ENCODE peak calls at places on chromosomes 6 and 20, in eight cellular contexts. Q is prostate gland, I is IMR-90, Z is ovary, P is heart left ventricle, J is K562, L is esophagus squamous epithelium, T is body of pancreas. C is an unnamed sample.

GRCh38 chr6:5583528-5583927 is 322.2 kb downstream of the FARS2 start:
- DNase-seq in Z (no peak), T (no peak), P (no peak), J (no peak), I (no peak), L (no peak), Q (no peak), C (no peak)

GRCh38 chr20:10639762-10640556 is 33.8 kb downstream of the JAG1 start:
- DNase-seq in I (no peak), Z (no peak), P (no peak), Q (no peak), L (no peak), J (no peak), T (no peak), C (no peak)

GRCh38 chr6:151805286-151805840 is 2.1 kb upstream of the ESR1 start:
- DNase-seq in Q (no peak), Z (peak; percentile 43), T (peak; percentile 6), I (no peak), P (peak; percentile 13), J (no peak), L (no peak), C (no peak)

GRCh38 chr6:134029495-134030455 is 22.6 kb downstream of the SLC2A12 start:
- DNase-seq in I (peak; percentile 78), P (no peak), T (no peak), L (no peak), J (peak; percentile 80), Z (no peak), Q (peak; percentile 28), C (no peak)

GRCh38 chr20:13119583-13119982 is 101.5 kb upstream of the ISM1 start:
- DNase-seq in Q (peak; percentile 49), T (peak; percentile 46), L (no peak), J (peak; percentile 44), P (peak; percentile 17), Z (no peak), I (peak; percentile 57), C (no peak)

GRCh38 chr6:45432944-45433343 is 55.2 kb upstream of the SUPT3H start:
- DNase-seq in P (no peak), T (no peak), J (no peak), I (peak; percentile 80), L (no peak), Q (no peak), Z (no peak), C (no peak)

GRCh38 chr6:99590728-99591672 is 15.6 kb upstream of the PRDM13 start:
- DNase-seq in Q (no peak), P (no peak), Z (no peak), L (no peak), J (no peak), T (no peak), I (no peak), C (peak; percentile 81)

GRCh38 chr6:157891544-157892362 is 68.7 kb downstream of the SNX9 start:
- DNase-seq in I (no peak), L (no peak), T (no peak), Q (no peak), J (peak; percentile 57), P (no peak), Z (no peak), C (no peak)

GRCh38 chr6:104714796-104715195 is 144.9 kb downstream of the HACE1 start:
- DNase-seq in P (no peak), L (no peak), Q (no peak), I (no peak), J (no peak), T (no peak), Z (no peak), C (no peak)

GRCh38 chr20:34129518-34130162 is 17.6 kb upstream of the EIF2S2 start:
- DNase-seq in Z (peak; percentile 54), T (peak; percentile 80), Q (peak; percentile 72), I (peak; percentile 73), L (no peak), P (peak; percentile 52), J (peak; percentile 84), C (peak; percentile 61)

GRCh38 chr6:128519931-128520435 is 416 bp downstream of the PTPRK start:
- DNase-seq in I (no peak), J (no peak), T (peak; percentile 64), Q (peak; percentile 46), Z (peak; percentile 67), P (no peak), L (no peak), C (peak; percentile 92)

GRCh38 chr6:52909131-52909530 is 367 bp downstream of the GSTA3 start:
- DNase-seq in L (no peak), Q (no peak), T (no peak), P (no peak), I (no peak), Z (no peak), J (no peak), C (no peak)

GRCh38 chr6:166736606-166737005 is 109.6 kb upstream of the RPS6KA2 start:
- DNase-seq in T (no peak), J (no peak), Q (no peak), P (no peak), L (no peak), Z (no peak), I (peak; percentile 59), C (peak; percentile 31)

GRCh38 chr20:56513096-56513806 is 11.3 kb upstream of the FAM209A start:
- DNase-seq in T (no peak), I (peak; percentile 7), P (no peak), Q (no peak), Z (no peak), J (no peak), L (no peak), C (no peak)

GRCh38 chr6:3997144-3997770 is 81.7 kb downstream of the FAM217A start:
- DNase-seq in Z (no peak), I (peak; percentile 82), L (no peak), P (no peak), T (no peak), Q (no peak), J (no peak), C (no peak)

GRCh38 chr6:1950631-1951030 is 294.8 kb downstream of the GMDS start:
- DNase-seq in P (no peak), I (no peak), T (no peak), L (no peak), Q (no peak), J (no peak), Z (no peak), C (no peak)

GRCh38 chr6:111589366-111589765 is 16.3 kb downstream of the TRAF3IP2 start:
- DNase-seq in Z (no peak), J (no peak), L (no peak), P (no peak), I (peak; percentile 83), T (no peak), Q (no peak), C (peak; percentile 75)

GRCh38 chr6:33248643-33248931 is 23.1 kb downstream of the VPS52 start:
- DNase-seq in L (peak; percentile 60), T (no peak), P (no peak), Q (no peak), I (no peak), J (no peak), Z (no peak), C (no peak)

GRCh38 chr6:133977983-133978895 is 25.2 kb downstream of the TBPL1 start:
- DNase-seq in T (peak; percentile 38), P (no peak), Z (no peak), J (no peak), Q (no peak), L (no peak), I (peak; percentile 86), C (no peak)

GRCh38 chr6:139520321-139520768 is 145.9 kb upstream of the CITED2 start:
- DNase-seq in L (no peak), T (no peak), P (no peak), Q (no peak), J (no peak), I (no peak), Z (no peak), C (no peak)

GRCh38 chr6:84967389-84967788 is 203.0 kb upstream of the TBX18 start:
- DNase-seq in J (peak; percentile 65), I (peak; percentile 15), T (peak; percentile 28), Z (no peak), P (no peak), Q (no peak), L (no peak), C (no peak)

GRCh38 chr20:20327756-20328155 is 40.1 kb upstream of the INSM1 start:
- DNase-seq in T (no peak), P (no peak), J (no peak), L (no peak), Q (no peak), I (peak; percentile 1), Z (no peak), C (no peak)

GRCh38 chr20:17431621-17432364 is 99.4 kb downstream of the BFSP1 start:
- DNase-seq in Q (peak; percentile 33), I (peak; percentile 44), P (peak; percentile 16), Z (peak; percentile 74), L (no peak), J (peak; percentile 61), T (peak; percentile 44), C (peak; percentile 86)

GRCh38 chr20:7879883-7880282 is 60.4 kb downstream of the HAO1 start:
- DNase-seq in J (no peak), P (no peak), I (peak; percentile 43), T (no peak), L (no peak), Q (no peak), Z (no peak), C (no peak)

GRCh38 chr6:22399693-22400092 is 102.9 kb upstream of the PRL start:
- DNase-seq in P (no peak), J (no peak), Q (no peak), I (peak; percentile 16), L (no peak), Z (no peak), T (no peak), C (no peak)

GRCh38 chr20:44056010-44056698 is 130.8 kb downstream of the JPH2 start:
- DNase-seq in T (no peak), I (no peak), J (peak; percentile 15), P (no peak), L (no peak), Q (no peak), Z (no peak), C (peak; percentile 7)
- TF ChIP-seq CTCF in T (peak; percentile 27), I (peak; percentile 36), J (peak; percentile 39), P (peak; percentile 50), L (no peak), Q (no peak), Z (no peak), C (no peak)

DNA sequence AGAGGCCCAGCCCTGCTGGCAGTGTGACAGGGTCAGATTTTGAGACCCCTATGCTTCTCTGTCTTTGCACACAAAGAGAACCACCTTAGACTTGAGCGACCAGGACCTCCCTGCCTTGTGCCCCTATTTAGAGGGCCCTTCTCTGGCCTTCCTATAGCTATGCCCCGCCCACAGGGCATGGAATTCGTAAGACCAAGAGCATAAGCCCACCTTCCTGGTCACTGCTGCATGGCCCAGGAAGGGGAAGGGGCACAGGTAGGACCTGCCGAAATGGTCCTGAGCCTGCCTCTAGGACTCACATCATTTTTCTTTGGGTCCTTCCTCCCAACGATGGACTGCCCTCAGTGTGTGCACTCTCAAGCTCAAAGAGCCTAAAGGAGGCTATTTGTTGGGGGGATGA is 65.1 kb upstream of the SRSF6 start:
- DNase-seq in Q (no peak), Z (no peak), I (no peak), L (no peak), T (no peak), J (no peak), P (no peak), C (no peak)
- TF ChIP-seq POLR2A in Q (no peak), Z (no peak), I (no peak), L (no peak), T (no peak), J (no peak), P (no peak), C (no peak)

GRCh38 chr6:43274127-43274915 is 23.7 kb upstream of the SLC22A7 start:
- DNase-seq in Q (no peak), J (no peak), P (no peak), T (no peak), L (no peak), Z (no peak), I (no peak), C (no peak)
- H3K4me3 ChIP-seq in Q (no peak overlapping the region), J (no peak overlapping the region), P (no peak overlapping the region), T (no peak overlapping the region), L (peak overlapping the region; percentile 53), Z (no peak overlapping the region), I (no peak overlapping the region), C (no peak overlapping the region)

GRCh38 chr6:119331676-119332286 is 17.8 kb downstream of the MAN1A1 start:
- DNase-seq in I (no peak), Z (no peak), J (no peak), L (no peak), Q (no peak), P (no peak), T (no peak), C (no peak)
- TF ChIP-seq CTCF in I (no peak), Z (no peak), J (no peak), L (no peak), Q (no peak), P (no peak), T (no peak), C (no peak)

C was measured in lower leg skin.